ENCODE peak calls at places on chromosomes 5 and 9, in nine cellular contexts. One of them, this sample, is unnamed.
A peak's percentile ranks its signal among the peaks of the same experiment; 100 is the strongest.

GRCh38 chr9:37908698-37909186 is 4.8 kb upstream of the SLC25A51 start:
- DNase-seq in testis: peak; percentile 11
- DNase-seq in AG04450: no peak
- DNase-seq in hepatocyte: peak; percentile 49
- DNase-seq in sigmoid colon: peak; percentile 35
- DNase-seq in esophagus muscularis mucosa: peak; percentile 57
- DNase-seq in keratinocyte: no peak
- DNase-seq in tibial nerve: peak; percentile 25
- DNase-seq in fibroblast of lung: peak; percentile 30
- DNase-seq in this sample: peak; percentile 28

GRCh38 chr5:111774525-111774924 is 17.5 kb upstream of the NREP start:
- DNase-seq in testis: no peak
- DNase-seq in AG04450: no peak
- DNase-seq in hepatocyte: peak; percentile 63
- DNase-seq in sigmoid colon: no peak
- DNase-seq in esophagus muscularis mucosa: no peak
- DNase-seq in keratinocyte: no peak
- DNase-seq in tibial nerve: no peak
- DNase-seq in fibroblast of lung: peak; percentile 93
- DNase-seq in this sample: no peak

GRCh38 chr9:133919253-133920115 is 72.6 kb downstream of the VAV2 start:
- DNase-seq in testis: no peak
- DNase-seq in AG04450: no peak
- DNase-seq in hepatocyte: no peak
- DNase-seq in sigmoid colon: no peak
- DNase-seq in esophagus muscularis mucosa: no peak
- DNase-seq in keratinocyte: no peak
- DNase-seq in tibial nerve: no peak
- DNase-seq in fibroblast of lung: no peak
- DNase-seq in this sample: no peak

GRCh38 chr9:105281272-105281671 is 36.8 kb downstream of the SLC44A1 start:
- DNase-seq in testis: no peak
- DNase-seq in AG04450: no peak
- DNase-seq in hepatocyte: no peak
- DNase-seq in sigmoid colon: no peak
- DNase-seq in esophagus muscularis mucosa: no peak
- DNase-seq in keratinocyte: no peak
- DNase-seq in tibial nerve: no peak
- DNase-seq in fibroblast of lung: no peak
- DNase-seq in this sample: no peak

GRCh38 chr5:9222054-9222738 is 323.7 kb downstream of the SEMA5A start:
- DNase-seq in testis: no peak
- DNase-seq in AG04450: no peak
- DNase-seq in hepatocyte: no peak
- DNase-seq in sigmoid colon: no peak
- DNase-seq in esophagus muscularis mucosa: no peak
- DNase-seq in keratinocyte: no peak
- DNase-seq in tibial nerve: no peak
- DNase-seq in fibroblast of lung: no peak
- DNase-seq in this sample: no peak

GRCh38 chr5:156411-157072 is 34.8 kb upstream of the LRRC14B start:
- DNase-seq in testis: no peak
- DNase-seq in AG04450: no peak
- DNase-seq in hepatocyte: no peak
- DNase-seq in sigmoid colon: peak; percentile 57
- DNase-seq in esophagus muscularis mucosa: no peak
- DNase-seq in keratinocyte: no peak
- DNase-seq in tibial nerve: no peak
- DNase-seq in fibroblast of lung: no peak
- DNase-seq in this sample: no peak

GRCh38 chr5:102801375-102801774 is 46.3 kb downstream of the PAM start:
- DNase-seq in testis: no peak
- DNase-seq in AG04450: no peak
- DNase-seq in hepatocyte: no peak
- DNase-seq in sigmoid colon: no peak
- DNase-seq in esophagus muscularis mucosa: no peak
- DNase-seq in keratinocyte: no peak
- DNase-seq in tibial nerve: no peak
- DNase-seq in fibroblast of lung: peak; percentile 36
- DNase-seq in this sample: no peak

GRCh38 chr5:169875091-169875727 is 105.1 kb downstream of the INSYN2B start:
- DNase-seq in testis: no peak
- DNase-seq in AG04450: no peak
- DNase-seq in hepatocyte: peak; percentile 9
- DNase-seq in sigmoid colon: no peak
- DNase-seq in esophagus muscularis mucosa: no peak
- DNase-seq in keratinocyte: no peak
- DNase-seq in tibial nerve: peak; percentile 56
- DNase-seq in fibroblast of lung: no peak
- DNase-seq in this sample: peak; percentile 30

GRCh38 chr9:121735792-121736130 is 84.3 kb downstream of the DAB2IP start:
- DNase-seq in testis: peak; percentile 38
- DNase-seq in AG04450: no peak
- DNase-seq in hepatocyte: no peak
- DNase-seq in sigmoid colon: no peak
- DNase-seq in esophagus muscularis mucosa: no peak
- DNase-seq in keratinocyte: no peak
- DNase-seq in tibial nerve: no peak
- DNase-seq in fibroblast of lung: no peak
- DNase-seq in this sample: no peak

GRCh38 chr9:113614843-113615648 is 151.5 kb downstream of the RGS3 start:
- DNase-seq in testis: peak; percentile 61
- DNase-seq in AG04450: no peak
- DNase-seq in hepatocyte: peak; percentile 55
- DNase-seq in sigmoid colon: no peak
- DNase-seq in esophagus muscularis mucosa: no peak
- DNase-seq in keratinocyte: no peak
- DNase-seq in tibial nerve: peak; percentile 68
- DNase-seq in fibroblast of lung: peak; percentile 89
- DNase-seq in this sample: peak; percentile 66

GRCh38 chr9:126556560-126557250 is 57.0 kb upstream of the LMX1B start:
- DNase-seq in testis: no peak
- DNase-seq in AG04450: no peak
- DNase-seq in hepatocyte: no peak
- DNase-seq in sigmoid colon: no peak
- DNase-seq in esophagus muscularis mucosa: no peak
- DNase-seq in keratinocyte: no peak
- DNase-seq in tibial nerve: no peak
- DNase-seq in fibroblast of lung: no peak
- DNase-seq in this sample: no peak

GRCh38 chr9:98999152-98999525 is 55.4 kb downstream of the COL15A1 start:
- DNase-seq in testis: peak; percentile 16
- DNase-seq in AG04450: no peak
- DNase-seq in hepatocyte: no peak
- DNase-seq in sigmoid colon: no peak
- DNase-seq in esophagus muscularis mucosa: no peak
- DNase-seq in keratinocyte: no peak
- DNase-seq in tibial nerve: no peak
- DNase-seq in fibroblast of lung: no peak
- DNase-seq in this sample: no peak
- TF ChIP-seq CTCF in testis: no peak
- TF ChIP-seq CTCF in AG04450: no peak
- TF ChIP-seq CTCF in hepatocyte: no peak
- TF ChIP-seq CTCF in sigmoid colon: peak; percentile 3
- TF ChIP-seq CTCF in esophagus muscularis mucosa: peak; percentile 7
- TF ChIP-seq CTCF in keratinocyte: no peak
- TF ChIP-seq CTCF in tibial nerve: no peak
- TF ChIP-seq CTCF in fibroblast of lung: no peak
- TF ChIP-seq CTCF in this sample: no peak

DNA sequence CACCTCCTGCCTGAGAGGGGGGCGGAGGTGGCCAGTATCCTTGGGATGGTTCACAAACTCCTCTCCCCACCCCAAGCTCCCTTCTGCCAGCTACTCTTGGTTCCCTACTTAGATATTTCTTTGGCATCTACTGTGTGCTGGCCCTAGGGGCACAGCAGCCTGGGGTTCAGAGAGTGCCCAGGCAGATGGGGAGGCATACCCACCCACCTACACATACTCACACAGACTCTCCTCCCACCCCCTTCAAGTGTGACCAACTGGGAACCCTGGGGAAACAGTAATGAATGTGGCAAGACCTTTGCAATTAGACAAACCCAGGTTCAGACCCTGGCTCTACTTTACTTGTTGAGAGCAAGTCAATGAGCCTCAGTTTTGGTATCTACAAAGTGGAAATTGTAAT is 44.4 kb upstream of the PSD2 start:
- DNase-seq in testis: no peak
- DNase-seq in AG04450: no peak
- DNase-seq in hepatocyte: no peak
- DNase-seq in sigmoid colon: no peak
- DNase-seq in esophagus muscularis mucosa: no peak
- DNase-seq in keratinocyte: no peak
- DNase-seq in tibial nerve: no peak
- DNase-seq in fibroblast of lung: no peak
- DNase-seq in this sample: no peak
- H3K27me3 ChIP-seq in testis: no peaks in the 10 kb centered on the region
- H3K27me3 ChIP-seq in AG04450: peaks cover 24% of the 10 kb centered on the region
- H3K27me3 ChIP-seq in hepatocyte: peaks cover 34% of the 10 kb centered on the region
- H3K27me3 ChIP-seq in sigmoid colon: peaks cover 75% of the 10 kb centered on the region
- H3K27me3 ChIP-seq in esophagus muscularis mucosa: peaks cover 70% of the 10 kb centered on the region
- H3K27me3 ChIP-seq in keratinocyte: peaks cover 67% of the 10 kb centered on the region
- H3K27me3 ChIP-seq in tibial nerve: peaks cover 41% of the 10 kb centered on the region
- H3K27me3 ChIP-seq in fibroblast of lung: peaks cover 31% of the 10 kb centered on the region
- H3K27me3 ChIP-seq in this sample: peaks cover 8% of the 10 kb centered on the region

GRCh38 chr9:85212209-85212608 is 529.5 kb downstream of the AGTPBP1 start:
- DNase-seq in testis: no peak
- DNase-seq in AG04450: no peak
- DNase-seq in hepatocyte: peak; percentile 24
- DNase-seq in sigmoid colon: no peak
- DNase-seq in esophagus muscularis mucosa: peak; percentile 64
- DNase-seq in keratinocyte: peak; percentile 98
- DNase-seq in tibial nerve: no peak
- DNase-seq in fibroblast of lung: peak; percentile 91
- DNase-seq in this sample: no peak
- H3K4me3 ChIP-seq in testis: no peak overlapping the region
- H3K4me3 ChIP-seq in AG04450: no peak overlapping the region
- H3K4me3 ChIP-seq in hepatocyte: no peak overlapping the region
- H3K4me3 ChIP-seq in sigmoid colon: no peak overlapping the region
- H3K4me3 ChIP-seq in esophagus muscularis mucosa: no peak overlapping the region
- H3K4me3 ChIP-seq in keratinocyte: no peak overlapping the region
- H3K4me3 ChIP-seq in tibial nerve: no peak overlapping the region
- H3K4me3 ChIP-seq in fibroblast of lung: no peak overlapping the region
- H3K4me3 ChIP-seq in this sample: no peak overlapping the region

GRCh38 chr5:179135441-179136215 is 75.5 kb downstream of the ZNF354C start:
- DNase-seq in testis: no peak
- DNase-seq in AG04450: no peak
- DNase-seq in hepatocyte: no peak
- DNase-seq in sigmoid colon: no peak
- DNase-seq in esophagus muscularis mucosa: no peak
- DNase-seq in keratinocyte: no peak
- DNase-seq in tibial nerve: no peak
- DNase-seq in fibroblast of lung: no peak
- DNase-seq in this sample: no peak

GRCh38 chr5:179131886-179132585 is 71.9 kb downstream of the ZNF354C start:
- DNase-seq in testis: no peak
- DNase-seq in AG04450: no peak
- DNase-seq in hepatocyte: no peak
- DNase-seq in sigmoid colon: peak; percentile 65
- DNase-seq in esophagus muscularis mucosa: no peak
- DNase-seq in keratinocyte: no peak
- DNase-seq in tibial nerve: no peak
- DNase-seq in fibroblast of lung: no peak
- DNase-seq in this sample: no peak

GRCh38 chr5:179132586-179133355 is 72.6 kb downstream of the ZNF354C start:
- DNase-seq in testis: no peak
- DNase-seq in AG04450: no peak
- DNase-seq in hepatocyte: no peak
- DNase-seq in sigmoid colon: peak; percentile 39
- DNase-seq in esophagus muscularis mucosa: no peak
- DNase-seq in keratinocyte: no peak
- DNase-seq in tibial nerve: no peak
- DNase-seq in fibroblast of lung: no peak
- DNase-seq in this sample: no peak

GRCh38 chr5:179135006-179135405 is 74.8 kb downstream of the ZNF354C start:
- DNase-seq in testis: no peak
- DNase-seq in AG04450: no peak
- DNase-seq in hepatocyte: no peak
- DNase-seq in sigmoid colon: no peak
- DNase-seq in esophagus muscularis mucosa: no peak
- DNase-seq in keratinocyte: no peak
- DNase-seq in tibial nerve: no peak
- DNase-seq in fibroblast of lung: no peak
- DNase-seq in this sample: no peak

DNA sequence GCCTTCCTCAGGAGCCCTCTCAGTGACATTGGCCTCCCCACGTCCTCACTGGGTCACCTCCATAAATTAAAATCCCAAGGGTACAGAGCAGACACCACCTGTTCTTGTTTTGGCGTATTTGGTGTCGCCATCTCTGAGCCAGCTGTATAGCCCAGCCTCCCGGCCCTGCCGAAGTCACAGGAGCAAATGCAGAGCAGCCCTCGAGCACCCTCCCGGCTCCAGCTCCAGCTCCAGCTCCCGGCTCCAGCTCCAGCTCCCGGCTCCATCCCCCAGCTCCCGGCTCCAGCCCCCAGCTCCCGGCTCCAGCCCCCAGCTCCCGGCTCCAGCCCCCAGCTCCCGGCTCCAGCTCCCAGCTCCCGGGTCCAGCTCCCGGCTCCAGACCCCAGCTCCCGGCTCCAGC is 74.3 kb downstream of the ZNF354C start:
- DNase-seq in testis: no peak
- DNase-seq in AG04450: no peak
- DNase-seq in hepatocyte: no peak
- DNase-seq in sigmoid colon: no peak
- DNase-seq in esophagus muscularis mucosa: no peak
- DNase-seq in keratinocyte: no peak
- DNase-seq in tibial nerve: no peak
- DNase-seq in fibroblast of lung: no peak
- DNase-seq in this sample: no peak
- TF ChIP-seq CTCF in testis: no peak
- TF ChIP-seq CTCF in AG04450: no peak
- TF ChIP-seq CTCF in hepatocyte: no peak
- TF ChIP-seq CTCF in sigmoid colon: no peak
- TF ChIP-seq CTCF in esophagus muscularis mucosa: no peak
- TF ChIP-seq CTCF in keratinocyte: no peak
- TF ChIP-seq CTCF in tibial nerve: no peak
- TF ChIP-seq CTCF in fibroblast of lung: no peak
- TF ChIP-seq CTCF in this sample: no peak

GRCh38 chr5:3600106-3600997 is 4.7 kb downstream of the IRX1 start:
- DNase-seq in testis: no peak
- DNase-seq in AG04450: no peak
- DNase-seq in hepatocyte: no peak
- DNase-seq in sigmoid colon: no peak
- DNase-seq in esophagus muscularis mucosa: no peak
- DNase-seq in keratinocyte: no peak
- DNase-seq in tibial nerve: no peak
- DNase-seq in fibroblast of lung: peak; percentile 41
- DNase-seq in this sample: no peak
- H3K27me3 ChIP-seq in testis: no peaks in the 10 kb centered on the region
- H3K27me3 ChIP-seq in AG04450: peaks cover 58% of the 10 kb centered on the region
- H3K27me3 ChIP-seq in hepatocyte: peaks cover 93% of the 10 kb centered on the region
- H3K27me3 ChIP-seq in sigmoid colon: peaks cover 100% of the 10 kb centered on the region
- H3K27me3 ChIP-seq in esophagus muscularis mucosa: peaks cover 100% of the 10 kb centered on the region
- H3K27me3 ChIP-seq in keratinocyte: peaks cover 16% of the 10 kb centered on the region
- H3K27me3 ChIP-seq in tibial nerve: peaks cover 94% of the 10 kb centered on the region
- H3K27me3 ChIP-seq in fibroblast of lung: peaks cover 22% of the 10 kb centered on the region
- H3K27me3 ChIP-seq in this sample: peaks cover 2% of the 10 kb centered on the region

GRCh38 chr9:137590469-137591383 is at the start of gene ZMYND19:
- DNase-seq in testis: peak; percentile 87
- DNase-seq in AG04450: peak; percentile 42
- DNase-seq in hepatocyte: peak; percentile 97
- DNase-seq in sigmoid colon: peak; percentile 94
- DNase-seq in esophagus muscularis mucosa: peak; percentile 95
- DNase-seq in keratinocyte: no peak
- DNase-seq in tibial nerve: peak; percentile 74
- DNase-seq in fibroblast of lung: peak; percentile 72
- DNase-seq in this sample: no peak
- H3K4me3 ChIP-seq in testis: peak within 1 kb of the TSS; percentile 64
- H3K4me3 ChIP-seq in AG04450: peak within 1 kb of the TSS; percentile 79
- H3K4me3 ChIP-seq in hepatocyte: peak within 1 kb of the TSS; percentile 92
- H3K4me3 ChIP-seq in sigmoid colon: peak within 1 kb of the TSS; percentile 71
- H3K4me3 ChIP-seq in esophagus muscularis mucosa: peak within 1 kb of the TSS; percentile 68
- H3K4me3 ChIP-seq in keratinocyte: peak within 1 kb of the TSS; percentile 57
- H3K4me3 ChIP-seq in tibial nerve: peak within 1 kb of the TSS; percentile 78
- H3K4me3 ChIP-seq in fibroblast of lung: peak within 1 kb of the TSS; percentile 77
- H3K4me3 ChIP-seq in this sample: peak within 1 kb of the TSS; percentile 86

This sample was measured in BJ.